ENCODE peak calls at places on chromosomes 2 and 18, in eight cellular contexts. Y, Q, R, K, P, V, J and O are unnamed samples.

GRCh38 chr2:110639972-110640371 is 37.9 kb downstream of the BUB1 start:
- DNase-seq in Y (no peak), Q (no peak), R (no peak), K (no peak), P (no peak), V (no peak), J (no peak), O (no peak)

GRCh38 chr2:233404227-233404626 is 49.9 kb downstream of the DGKD start:
- DNase-seq in Y (peak; percentile 77), Q (peak; percentile 52), R (peak; percentile 48), K (peak; percentile 63), P (no peak), V (peak; percentile 48), J (peak; percentile 64), O (peak; percentile 62)

GRCh38 chr2:136801628-136802027 is 36.3 kb downstream of the THSD7B start:
- DNase-seq in Y (no peak), Q (no peak), R (no peak), K (no peak), P (no peak), V (no peak), J (no peak), O (no peak)

GRCh38 chr2:203462308-203462707 is 72.8 kb downstream of the RAPH1 start:
- DNase-seq in Y (no peak), Q (no peak), R (no peak), K (no peak), P (no peak), V (no peak), J (no peak), O (no peak)

GRCh38 chr18:30376515-30376914 is 666.0 kb downstream of the DSC3 start:
- DNase-seq in Y (peak; percentile 10), Q (no peak), R (no peak), K (peak; percentile 13), P (no peak), V (peak; percentile 43), J (no peak), O (no peak)

GRCh38 chr2:98118161-98118560 is 31.2 kb downstream of the VWA3B start:
- DNase-seq in Y (no peak), Q (no peak), R (no peak), K (no peak), P (peak; percentile 28), V (no peak), J (no peak), O (no peak)

GRCh38 chr2:64214281-64215115 is 70.3 kb upstream of the PELI1 start:
- DNase-seq in Y (no peak), Q (peak; percentile 26), R (no peak), K (no peak), P (no peak), V (no peak), J (peak; percentile 68), O (peak; percentile 41)

GRCh38 chr2:205047273-205047839 is 502.1 kb downstream of the PARD3B start:
- DNase-seq in Y (no peak), Q (no peak), R (no peak), K (peak; percentile 16), P (no peak), V (peak; percentile 89), J (no peak), O (no peak)

GRCh38 chr2:238369516-238370481 is 49.5 kb downstream of the TRAF3IP1 start:
- DNase-seq in Y (no peak), Q (no peak), R (no peak), K (no peak), P (no peak), V (no peak), J (no peak), O (no peak)